ENCODE peak calls at places on chromosomes 3 and 15, in four cellular contexts. V, M, F and J are unnamed samples.

GRCh38 chr3:127750226-127751031 is 71.9 kb downstream of the MGLL start:
- DNase-seq in V (no peak), M (peak; percentile 88), F (no peak), J (no peak)

GRCh38 chr3:59978979-59979378 is 929.2 kb upstream of the CFAP20DC start:
- DNase-seq in V (no peak), M (peak; percentile 47), F (no peak), J (no peak)

GRCh38 chr3:187963003-187963676 is 190.8 kb upstream of the LPP start:
- DNase-seq in V (no peak), M (no peak), F (no peak), J (no peak)

GRCh38 chr3:43913549-43913948 is 222.8 kb downstream of the ABHD5 start:
- DNase-seq in V (no peak), M (no peak), F (no peak), J (no peak)

GRCh38 chr3:45688882-45689786 is at the start of gene SACM1L:
- DNase-seq in V (peak; percentile 98), M (peak; percentile 99), F (peak; percentile 100), J (peak; percentile 66)

GRCh38 chr3:8872291-8872690 is 91.0 kb downstream of the RAD18 start:
- DNase-seq in V (no peak), M (no peak), F (no peak), J (no peak)

GRCh38 chr15:35874260-35874905 is 328.4 kb upstream of the DPH6 start:
- DNase-seq in V (no peak), M (no peak), F (peak; percentile 10), J (no peak)

GRCh38 chr3:12877040-12877439 is 35.7 kb upstream of the RPL32 start:
- DNase-seq in V (no peak), M (no peak), F (no peak), J (no peak)

GRCh38 chr15:74835312-74835823 is 7.6 kb downstream of the ULK3 start:
- DNase-seq in V (peak; percentile 48), M (no peak), F (peak; percentile 68), J (peak; percentile 62)

GRCh38 chr3:7683431-7683830 is 818.2 kb upstream of the LMCD1 start:
- DNase-seq in V (no peak), M (no peak), F (no peak), J (no peak)

GRCh38 chr3:49554639-49555265 is 475 bp downstream of the BSN start:
- DNase-seq in V (peak; percentile 24), M (no peak), F (peak; percentile 23), J (peak; percentile 68)

GRCh38 chr3:174862101-174862500 is 3.0 kb downstream of the NAALADL2 start:
- DNase-seq in V (no peak), M (no peak), F (no peak), J (no peak)

GRCh38 chr15:90230071-90230494 is 3.7 kb downstream of the CIB1 start:
- DNase-seq in V (no peak), M (no peak), F (no peak), J (no peak)

GRCh38 chr15:68316061-68316804 is 38.7 kb downstream of the FEM1B start:
- DNase-seq in V (no peak), M (no peak), F (peak; percentile 45), J (no peak)

GRCh38 chr3:5826467-5826866 is 639.0 kb downstream of the EDEM1 start:
- DNase-seq in V (no peak), M (no peak), F (no peak), J (no peak)

GRCh38 chr15:70504305-70504951 is 258.9 kb downstream of the UACA start:
- DNase-seq in V (peak; percentile 78), M (no peak), F (no peak), J (no peak)

GRCh38 chr3:127734754-127735473 is 62.2 kb downstream of the ABTB1 start:
- DNase-seq in V (peak; percentile 69), M (no peak), F (no peak), J (no peak)

GRCh38 chr15:63044077-63044644 is 1.6 kb downstream of the TPM1 start:
- DNase-seq in V (no peak), M (no peak), F (no peak), J (no peak)

GRCh38 chr3:153350420-153350819 is 188.4 kb downstream of the RAP2B start:
- DNase-seq in V (no peak), M (no peak), F (no peak), J (no peak)

GRCh38 chr3:111072016-111072891 is 638 bp downstream of the NECTIN3 start:
- DNase-seq in V (no peak), M (no peak), F (no peak), J (no peak)

GRCh38 chr3:117512975-117513374 is 803.4 kb downstream of the TUSC7 start:
- DNase-seq in V (no peak), M (no peak), F (no peak), J (no peak)

GRCh38 chr3:150277444-150277843 is 130.7 kb upstream of the TSC22D2 start:
- DNase-seq in V (no peak), M (no peak), F (no peak), J (no peak)

GRCh38 chr3:72474775-72475174 is 373.5 kb downstream of the SHQ1 start:
- DNase-seq in V (no peak), M (no peak), F (no peak), J (no peak)

GRCh38 chr15:67121725-67122600 is 56.6 kb downstream of the SMAD3 start:
- DNase-seq in V (no peak), M (no peak), F (no peak), J (no peak)

GRCh38 chr15:67124911-67125588 is 59.6 kb downstream of the SMAD3 start:
- DNase-seq in V (no peak), M (no peak), F (peak; percentile 39), J (no peak)

GRCh38 chr15:67125589-67126502 is 60.4 kb downstream of the SMAD3 start:
- DNase-seq in V (no peak), M (no peak), F (peak; percentile 81), J (no peak)

GRCh38 chr15:67126551-67127333 is 61.3 kb downstream of the SMAD3 start:
- DNase-seq in V (no peak), M (no peak), F (no peak), J (no peak)

DNA sequence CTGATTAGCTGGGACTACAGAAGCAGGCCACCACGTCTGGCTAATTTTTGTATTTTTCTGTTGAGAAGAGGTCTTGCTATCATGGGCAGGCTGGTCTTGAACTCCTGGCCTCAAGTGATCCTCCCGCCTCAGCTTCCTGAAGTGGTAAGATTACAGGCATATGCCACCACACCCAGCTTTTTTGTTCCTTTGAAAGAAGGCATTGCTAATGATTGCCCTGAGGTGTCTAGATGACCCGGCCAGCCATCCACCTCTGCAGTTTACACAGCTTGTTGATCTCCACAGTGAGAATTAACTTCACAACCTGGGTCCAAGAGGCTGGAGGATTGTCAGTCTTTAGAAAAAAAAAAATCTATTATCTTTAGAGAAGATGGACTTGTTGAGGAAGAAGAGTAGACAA is 58.7 kb downstream of the SMAD3 start:
- DNase-seq in V (no peak), M (no peak), F (peak; percentile 43), J (no peak)
- TF ChIP-seq SPI1 in V (no peak), M (no peak), F (no peak), J (no peak)

DNA sequence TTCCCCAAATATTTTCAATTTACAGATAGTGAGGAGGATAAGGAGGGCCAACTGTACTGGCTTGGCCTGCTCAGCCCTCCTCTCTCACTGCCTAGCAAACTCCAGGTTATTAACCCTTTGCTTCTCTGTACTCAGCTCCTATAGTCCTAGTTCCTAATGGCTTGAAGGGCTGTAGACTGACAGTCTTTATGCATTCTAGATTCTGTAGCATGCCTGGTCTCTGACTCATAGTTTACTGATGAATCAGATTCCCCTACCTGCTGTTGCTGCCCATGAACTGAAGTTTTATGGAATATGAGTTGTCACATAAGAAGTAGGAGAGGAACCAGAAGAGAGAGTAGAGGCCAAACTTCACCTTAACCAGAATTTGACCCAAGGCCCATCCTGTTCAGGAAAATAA is 27.1 kb upstream of the MAP3K13 start:
- DNase-seq in V (no peak), M (no peak), F (no peak), J (no peak)
- TF ChIP-seq POLR2AphosphoS5 in V (no peak), M (no peak), F (no peak), J (no peak)

GRCh38 chr3:107800705-107801104 is 277.9 kb downstream of the BBX start:
- DNase-seq in V (no peak), M (no peak), F (no peak), J (no peak)
- TF ChIP-seq SPI1 in V (no peak), M (no peak), F (no peak), J (no peak)

GRCh38 chr3:177618873-177619771 is 421.8 kb upstream of the TBL1XR1 start:
- DNase-seq in V (no peak), M (no peak), F (no peak), J (no peak)
- TF ChIP-seq POLR2AphosphoS5 in V (no peak), M (no peak), F (no peak), J (no peak)

GRCh38 chr3:177300039-177300833 is 103.0 kb upstream of the TBL1XR1 start:
- DNase-seq in V (no peak), M (peak; percentile 40), F (peak; percentile 77), J (no peak)
- TF ChIP-seq SPI1 in V (no peak), M (no peak), F (no peak), J (no peak)

GRCh38 chr15:37040072-37040742 is 60.1 kb downstream of the MEIS2 start:
- DNase-seq in V (no peak), M (no peak), F (no peak), J (no peak)
- TF ChIP-seq POLR2AphosphoS5 in V (no peak), M (no peak), F (no peak), J (no peak)

GRCh38 chr3:134955874-134956273 is 160.8 kb downstream of the EPHB1 start:
- DNase-seq in V (no peak), M (no peak), F (no peak), J (no peak)

GRCh38 chr3:134956395-134956794 is 161.3 kb downstream of the EPHB1 start:
- DNase-seq in V (no peak), M (peak; percentile 76), F (no peak), J (no peak)

GRCh38 chr3:134959516-134959915 is 164.5 kb downstream of the EPHB1 start:
- DNase-seq in V (no peak), M (no peak), F (no peak), J (no peak)

GRCh38 chr3:134952372-134952771 is 157.3 kb downstream of the EPHB1 start:
- DNase-seq in V (no peak), M (no peak), F (no peak), J (no peak)

DNA sequence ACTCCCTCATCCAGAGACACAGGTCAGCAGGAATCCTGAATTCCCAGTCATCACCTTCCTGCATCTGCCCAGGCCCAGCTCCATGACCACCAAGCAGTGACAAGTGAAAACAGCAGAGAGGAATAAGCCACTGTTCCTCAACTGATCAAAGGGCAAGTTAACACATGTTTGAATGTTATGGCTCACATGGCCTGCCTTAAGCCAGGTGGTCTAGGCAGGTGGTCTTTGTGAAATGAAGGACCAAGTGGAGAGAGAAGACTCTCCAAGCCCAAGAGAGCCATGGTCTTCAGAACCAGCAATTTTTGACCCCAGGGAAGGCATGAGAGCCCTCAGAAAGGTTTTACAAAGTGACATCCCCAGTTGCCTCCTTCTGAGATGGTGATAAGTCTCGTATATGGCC is 161.8 kb downstream of the EPHB1 start:
- DNase-seq in V (no peak), M (no peak), F (no peak), J (no peak)
- TF ChIP-seq SPI1 in V (no peak), M (no peak), F (no peak), J (no peak)